ENCODE peak calls at places on chromosomes 2 and 18, in ten cellular contexts. L is spleen, W is esophagus muscularis mucosa, S is stomach, Z is HepG2, I is GM12892, P is breast epithelium, H is prostate gland, U is upper lobe of left lung, F is transverse colon. X is an unnamed sample.

GRCh38 chr2:36562245-36562644 is 35.7 kb downstream of the FEZ2 start:
- DNase-seq in I (no peak), Z (no peak), H (no peak), W (no peak), F (no peak), U (no peak), S (no peak), P (no peak), L (no peak), X (no peak)

GRCh38 chr2:47521666-47522285 is 118.8 kb downstream of the MSH2 start:
- DNase-seq in I (no peak), L (no peak), H (no peak), F (no peak), S (no peak), W (no peak), U (no peak), Z (no peak), P (no peak), X (no peak)

GRCh38 chr18:57441395-57441794 is 6.2 kb downstream of the ONECUT2 start:
- DNase-seq in W (peak), P (no peak), L (no peak), F (no peak), H (no peak), Z (no peak), I (no peak), S (no peak), U (peak), X (peak)

GRCh38 chr18:51235011-51235789 is 37.7 kb upstream of the MEX3C start:
- DNase-seq in W (no peak), I (no peak), L (no peak), S (no peak), P (no peak), Z (no peak), H (no peak), U (no peak), F (no peak), X (no peak)

GRCh38 chr2:98396745-98397355 is 47.8 kb upstream of the INPP4A start:
- DNase-seq in Z (no peak), S (no peak), L (no peak), P (no peak), F (no peak), I (no peak), U (no peak), W (no peak), H (no peak), X (no peak)

GRCh38 chr2:104861295-104862060 is 7.6 kb downstream of the POU3F3 start:
- DNase-seq in Z (no peak), L (no peak), I (no peak), F (no peak), P (no peak), U (no peak), W (no peak), H (no peak), S (no peak), X (peak)

GRCh38 chr18:59691046-59691395 is 6.2 kb downstream of the CCBE1 start:
- DNase-seq in H (no peak), U (no peak), W (no peak), Z (no peak), P (no peak), L (no peak), S (no peak), I (no peak), F (no peak), X (no peak)

GRCh38 chr2:136125226-136125625 is 7.3 kb upstream of the CXCR4 start:
- DNase-seq in S (no peak), U (no peak), P (no peak), W (no peak), H (no peak), F (no peak), L (no peak), I (no peak), Z (no peak), X (no peak)

GRCh38 chr2:192298664-192299063 is 103.9 kb upstream of the TMEFF2 start:
- DNase-seq in H (no peak), L (no peak), W (no peak), U (no peak), I (no peak), P (no peak), F (no peak), Z (no peak), S (no peak), X (peak)

GRCh38 chr2:95053543-95053942 is 28.0 kb downstream of the MAL start:
- DNase-seq in U (no peak), W (no peak), H (no peak), I (no peak), Z (peak), F (no peak), S (no peak), P (no peak), L (peak), X (peak)

GRCh38 chr2:188609321-188610049 is 317.8 kb downstream of the GULP1 start:
- DNase-seq in I (no peak), L (no peak), W (no peak), U (no peak), S (no peak), Z (no peak), P (no peak), H (no peak), F (no peak), X (no peak)

GRCh38 chr2:14631676-14632075 is 841 bp upstream of the LRATD1 start:
- DNase-seq in S (no peak), L (no peak), W (no peak), I (no peak), Z (no peak), P (no peak), H (no peak), F (no peak), U (no peak), X (no peak)

GRCh38 chr18:8794133-8794986 is 89.0 kb downstream of the MTCL1 start:
- DNase-seq in I (no peak), F (peak), Z (peak), L (no peak), U (no peak), W (no peak), P (no peak), H (no peak), S (no peak), X (no peak)

GRCh38 chr2:112912403-112912802 is 1.4 kb downstream of the IL37 start:
- DNase-seq in I (no peak), W (no peak), F (no peak), Z (no peak), P (no peak), U (no peak), S (no peak), L (no peak), H (no peak), X (no peak)

GRCh38 chr2:64354857-64355680 is 98.9 kb upstream of the LGALSL start:
- DNase-seq in Z (no peak), P (no peak), F (no peak), S (no peak), U (peak), H (no peak), I (no peak), W (no peak), L (no peak), X (no peak)

GRCh38 chr2:26396734-26397298 is 4.9 kb upstream of the DRC1 start:
- DNase-seq in W (no peak), L (no peak), I (no peak), S (no peak), F (no peak), P (no peak), Z (no peak), H (no peak), U (no peak), X (no peak)

GRCh38 chr2:105576440-105577241 is 168.1 kb upstream of the NCK2 start:
- DNase-seq in Z (peak), L (no peak), H (no peak), P (no peak), F (no peak), U (no peak), I (no peak), S (no peak), W (no peak), X (peak)

GRCh38 chr2:218260166-218260565 is 649 bp upstream of the GPBAR1 start:
- DNase-seq in L (no peak), W (no peak), I (no peak), F (no peak), P (peak), U (no peak), S (no peak), H (no peak), Z (no peak), X (no peak)

GRCh38 chr2:218261424-218262273 is 834 bp downstream of the GPBAR1 start:
- DNase-seq in I (no peak), F (no peak), H (no peak), U (no peak), Z (no peak), S (no peak), L (no peak), P (peak), W (no peak), X (peak)

GRCh38 chr2:218257390-218257981 is 3.3 kb upstream of the GPBAR1 start:
- DNase-seq in P (peak), Z (no peak), F (peak), H (no peak), L (no peak), I (peak), W (no peak), S (no peak), U (no peak), X (peak)

GRCh38 chr2:218260742-218261423 is at the start of gene GPBAR1:
- DNase-seq in Z (peak), H (no peak), F (peak), U (no peak), S (peak), W (no peak), L (no peak), P (peak), I (no peak), X (peak)

GRCh38 chr2:218259099-218259921 is 1.5 kb upstream of the GPBAR1 start:
- DNase-seq in H (no peak), L (no peak), I (no peak), Z (no peak), W (peak), F (peak), P (peak), U (no peak), S (no peak), X (peak)
- TF ChIP-seq POLR2AphosphoS5 in H (no peak), L (peak), I (no peak), Z (no peak), W (peak), F (peak), P (peak), U (peak), S (peak), X (no peak)

DNA sequence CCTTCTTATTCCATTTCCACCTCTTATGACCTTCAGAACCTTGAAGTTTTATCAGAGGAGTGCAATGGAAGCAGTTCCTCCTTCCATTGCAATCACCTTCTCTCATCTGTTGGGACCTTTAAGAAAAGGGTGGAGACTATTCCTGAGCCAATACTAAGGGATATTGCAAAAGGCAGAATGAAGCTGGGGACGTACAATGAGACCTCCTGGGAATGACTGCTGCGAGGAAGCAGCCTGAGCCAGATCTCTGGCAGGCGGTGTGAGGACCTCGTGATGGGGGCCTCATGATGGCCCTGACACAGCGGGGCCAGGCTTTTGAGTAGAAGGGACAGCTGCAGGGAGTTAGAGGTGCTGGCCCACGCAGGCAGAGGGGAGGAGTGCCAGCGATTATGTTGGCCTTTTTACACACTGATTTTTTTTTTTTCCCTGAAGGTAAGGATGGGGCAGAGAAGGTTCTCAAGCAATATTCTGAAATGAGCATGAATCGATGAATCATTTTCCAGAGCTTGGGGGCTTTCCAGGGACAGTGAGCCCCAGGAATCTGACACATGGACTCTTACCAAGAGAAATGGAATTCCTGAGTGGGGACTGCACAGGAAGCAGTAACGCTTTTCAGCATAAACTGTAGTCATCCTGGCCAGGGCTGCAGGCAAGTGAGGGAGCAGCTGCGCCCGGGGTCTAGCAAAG is 40.0 kb upstream of the LAPTM4A start:
- DNase-seq in P (no peak), Z (no peak), U (no peak), S (no peak), H (no peak), F (peak), W (no peak), I (no peak), L (no peak), X (no peak)
- TF ChIP-seq POLR2AphosphoS5 in P (peak), Z (no peak), U (no peak), S (peak), H (no peak), F (peak), W (peak), I (no peak), L (no peak), X (no peak)

GRCh38 chr18:3251963-3252277 is 4.3 kb downstream of the MYL12A start:
- DNase-seq in S (no peak), Z (no peak), F (no peak), U (no peak), I (no peak), W (no peak), H (no peak), P (no peak), L (no peak), X (no peak)
- TF ChIP-seq POLR2AphosphoS5 in S (no peak), Z (no peak), F (no peak), U (no peak), I (no peak), W (no peak), H (no peak), P (no peak), L (no peak), X (no peak)

DNA sequence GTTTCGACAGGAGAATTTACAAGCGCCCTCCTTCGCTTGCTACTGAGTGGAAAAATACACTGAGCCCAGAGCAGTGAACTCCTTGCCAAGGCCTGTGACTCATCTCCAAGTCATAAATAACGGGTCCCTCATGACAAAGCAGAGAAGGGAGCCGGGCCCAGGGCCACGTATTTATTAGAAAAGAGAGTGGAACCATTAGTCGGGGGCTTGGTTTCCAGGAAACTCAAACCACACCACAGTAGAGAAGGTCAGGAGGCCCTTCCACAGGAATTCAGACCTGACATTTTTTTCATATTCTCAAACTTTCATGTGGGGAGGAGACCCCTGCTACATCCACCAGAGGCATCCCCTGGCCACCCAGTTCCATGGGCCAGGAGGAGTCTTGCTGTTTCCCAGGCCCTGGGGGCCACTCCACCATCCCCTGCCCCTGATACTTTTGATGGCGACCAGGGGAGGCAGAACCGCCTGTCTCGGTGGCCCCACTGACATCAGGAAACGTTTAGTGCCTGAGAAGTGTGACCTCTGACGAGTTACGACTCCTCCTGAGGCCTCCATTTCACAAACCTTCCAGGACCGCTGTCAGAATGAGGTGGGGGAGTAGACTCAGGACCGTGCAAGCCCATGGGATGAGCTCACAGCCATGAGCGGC is 289.7 kb downstream of the DYSF start:
- DNase-seq in P (no peak), W (peak), L (no peak), S (no peak), I (no peak), H (peak), Z (no peak), U (no peak), F (peak), X (no peak)
- TF ChIP-seq POLR2AphosphoS5 in P (peak), W (peak), L (no peak), S (peak), I (no peak), H (peak), Z (no peak), U (no peak), F (peak), X (no peak)

GRCh38 chr2:217276433-217276832 is 416.6 kb upstream of the TNP1 start:
- DNase-seq in I (no peak), H (no peak), P (no peak), Z (no peak), F (no peak), W (no peak), L (no peak), U (no peak), S (no peak), X (no peak)

GRCh38 chr2:217279571-217279970 is 419.7 kb upstream of the TNP1 start:
- DNase-seq in I (no peak), U (no peak), L (no peak), F (no peak), Z (no peak), H (no peak), P (no peak), S (no peak), W (no peak), X (no peak)

GRCh38 chr2:217279130-217279529 is 419.3 kb upstream of the TNP1 start:
- DNase-seq in H (no peak), U (no peak), F (no peak), P (no peak), W (no peak), I (no peak), S (no peak), Z (no peak), L (no peak), X (no peak)

GRCh38 chr2:217275091-217275490 is 415.2 kb upstream of the TNP1 start:
- DNase-seq in W (no peak), I (no peak), Z (no peak), H (no peak), S (no peak), P (no peak), F (no peak), L (no peak), U (no peak), X (no peak)

DNA sequence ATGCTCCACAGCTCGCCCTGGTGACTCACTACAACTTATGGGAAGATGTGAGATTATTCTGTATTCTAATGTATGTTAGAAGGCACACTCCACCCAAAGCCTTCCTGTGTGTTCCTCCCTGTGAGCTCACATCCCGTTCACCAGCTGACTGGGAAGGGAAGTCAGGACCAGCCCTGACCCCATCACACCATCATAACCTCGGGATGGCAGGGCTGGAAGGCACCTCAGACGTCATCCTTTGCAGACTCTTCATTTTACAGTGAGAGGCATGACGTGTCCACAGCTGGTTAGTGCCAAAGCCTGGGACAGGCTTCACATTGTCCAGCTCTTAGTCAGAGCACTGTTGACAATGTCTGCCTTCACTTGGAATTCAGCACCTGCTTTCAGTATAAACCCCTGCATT is 417.8 kb upstream of the TNP1 start:
- DNase-seq in Z (peak), H (no peak), F (peak), P (no peak), W (no peak), L (peak), I (no peak), S (no peak), U (no peak), X (no peak)
- TF ChIP-seq POLR2AphosphoS5 in Z (no peak), H (no peak), F (peak), P (no peak), W (peak), L (peak), I (no peak), S (peak), U (no peak), X (no peak)

DNA sequence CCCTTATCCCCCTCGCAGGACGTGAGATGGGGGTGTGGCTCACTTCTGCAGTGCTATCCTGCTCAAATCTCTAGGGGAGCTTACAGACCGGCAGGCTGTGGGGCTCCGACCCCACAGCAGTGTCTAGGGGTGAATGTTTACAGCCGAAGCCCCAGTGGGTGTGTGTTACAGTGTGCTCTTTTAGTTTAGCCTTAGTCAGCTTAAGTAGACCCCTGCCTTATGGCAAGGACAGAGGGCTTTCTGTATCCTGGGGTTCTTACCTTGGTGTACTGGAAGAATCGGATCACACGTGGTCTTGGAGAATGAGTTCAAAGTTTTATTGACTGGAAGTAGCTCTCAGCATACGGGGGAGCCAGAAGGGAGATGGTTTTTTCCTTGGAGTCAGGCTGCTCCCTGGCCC is 348.2 kb upstream of the GYPC start:
- DNase-seq in L (no peak), U (no peak), I (no peak), P (no peak), S (no peak), W (no peak), H (no peak), Z (no peak), F (no peak), X (no peak)
- TF ChIP-seq POLR2AphosphoS5 in L (no peak), U (no peak), I (no peak), P (no peak), S (no peak), W (no peak), H (no peak), Z (no peak), F (no peak), X (no peak)

X was measured in GM23338.